ENCODE peak calls at places on chromosomes 2 and 18, in four cellular contexts. One of them, this sample, is unnamed.

GRCh38 chr18:31680836-31681568 is 3.4 kb downstream of the B4GALT6 start:
- DNase-seq in K562: peak
- DNase-seq in SK-N-SH: no peak
- DNase-seq in stomach: no peak
- DNase-seq in this sample: no peak

GRCh38 chr2:232324778-232325177 is 53.8 kb upstream of the ALPP start:
- DNase-seq in K562: no peak
- DNase-seq in SK-N-SH: no peak
- DNase-seq in stomach: no peak
- DNase-seq in this sample: no peak

GRCh38 chr2:40348665-40349064 is 103.2 kb downstream of the SLC8A1 start:
- DNase-seq in K562: no peak
- DNase-seq in SK-N-SH: no peak
- DNase-seq in stomach: no peak
- DNase-seq in this sample: no peak

GRCh38 chr2:101175991-101176390 is 24.8 kb upstream of the TBC1D8 start:
- DNase-seq in K562: no peak
- DNase-seq in SK-N-SH: no peak
- DNase-seq in stomach: no peak
- DNase-seq in this sample: no peak

GRCh38 chr2:234843411-234843810 is 108.4 kb upstream of the SH3BP4 start:
- DNase-seq in K562: no peak
- DNase-seq in SK-N-SH: no peak
- DNase-seq in stomach: no peak
- DNase-seq in this sample: no peak

GRCh38 chr2:46471-47345 is at the start of gene FAM110C:
- DNase-seq in K562: no peak
- DNase-seq in SK-N-SH: peak
- DNase-seq in stomach: peak
- DNase-seq in this sample: no peak

GRCh38 chr18:60568211-60568610 is 195.6 kb upstream of the MC4R start:
- DNase-seq in K562: no peak
- DNase-seq in SK-N-SH: no peak
- DNase-seq in stomach: no peak
- DNase-seq in this sample: no peak

GRCh38 chr2:38610851-38611801 is 8.4 kb upstream of the HNRNPLL start:
- DNase-seq in K562: no peak
- DNase-seq in SK-N-SH: no peak
- DNase-seq in stomach: no peak
- DNase-seq in this sample: no peak

GRCh38 chr2:165793161-165793778 is 777 bp downstream of the GALNT3 start:
- DNase-seq in K562: no peak
- DNase-seq in SK-N-SH: no peak
- DNase-seq in stomach: peak
- DNase-seq in this sample: no peak

GRCh38 chr18:58601468-58602266 is 27.2 kb downstream of the ALPK2 start:
- DNase-seq in K562: no peak
- DNase-seq in SK-N-SH: no peak
- DNase-seq in stomach: no peak
- DNase-seq in this sample: no peak

GRCh38 chr2:240999001-240999791 is 778 bp downstream of the SNED1 start:
- DNase-seq in K562: no peak
- DNase-seq in SK-N-SH: peak
- DNase-seq in stomach: peak
- DNase-seq in this sample: no peak

GRCh38 chr2:27303093-27304025 is 4.9 kb downstream of the UCN start:
- DNase-seq in K562: peak
- DNase-seq in SK-N-SH: peak
- DNase-seq in stomach: peak
- DNase-seq in this sample: peak

GRCh38 chr2:30768708-30769580 is 38.3 kb downstream of the CAPN13 start:
- DNase-seq in K562: no peak
- DNase-seq in SK-N-SH: no peak
- DNase-seq in stomach: peak
- DNase-seq in this sample: no peak

GRCh38 chr2:219111375-219112069 is 49.1 kb downstream of the NHEJ1 start:
- DNase-seq in K562: no peak
- DNase-seq in SK-N-SH: no peak
- DNase-seq in stomach: peak
- DNase-seq in this sample: no peak

GRCh38 chr18:39302481-39302880 is 1736.9 kb upstream of the CELF4 start:
- DNase-seq in K562: no peak
- DNase-seq in SK-N-SH: no peak
- DNase-seq in stomach: no peak
- DNase-seq in this sample: no peak

GRCh38 chr2:184504252-184504651 is 94.1 kb upstream of the ZNF804A start:
- DNase-seq in K562: no peak
- DNase-seq in SK-N-SH: no peak
- DNase-seq in stomach: no peak
- DNase-seq in this sample: no peak

GRCh38 chr2:232513389-232513788 is 6.8 kb upstream of the PRSS56 start:
- DNase-seq in K562: no peak
- DNase-seq in SK-N-SH: no peak
- DNase-seq in stomach: no peak
- DNase-seq in this sample: no peak

GRCh38 chr2:164023896-164024295 is 288.1 kb upstream of the FIGN start:
- DNase-seq in K562: no peak
- DNase-seq in SK-N-SH: no peak
- DNase-seq in stomach: no peak
- DNase-seq in this sample: no peak

GRCh38 chr2:212968284-212969081 is 182.9 kb downstream of the IKZF2 start:
- DNase-seq in K562: no peak
- DNase-seq in SK-N-SH: no peak
- DNase-seq in stomach: no peak
- DNase-seq in this sample: no peak

GRCh38 chr18:75612491-75612890 is 185.0 kb upstream of the SMIM21 start:
- DNase-seq in K562: no peak
- DNase-seq in SK-N-SH: no peak
- DNase-seq in stomach: no peak
- DNase-seq in this sample: peak

GRCh38 chr18:77254711-77255110 is 5.1 kb downstream of the GALR1 start:
- DNase-seq in K562: no peak
- DNase-seq in SK-N-SH: no peak
- DNase-seq in stomach: no peak
- DNase-seq in this sample: no peak

GRCh38 chr2:46268986-46269385 is 28.2 kb upstream of the EPAS1 start:
- DNase-seq in K562: no peak
- DNase-seq in SK-N-SH: no peak
- DNase-seq in stomach: no peak
- DNase-seq in this sample: no peak

GRCh38 chr2:10814571-10815331 is 2.2 kb upstream of the PDIA6 start:
- DNase-seq in K562: no peak
- DNase-seq in SK-N-SH: peak
- DNase-seq in stomach: no peak
- DNase-seq in this sample: peak

GRCh38 chr2:72367530-72368225 is 220.0 kb upstream of the CYP26B1 start:
- DNase-seq in K562: no peak
- DNase-seq in SK-N-SH: no peak
- DNase-seq in stomach: peak
- DNase-seq in this sample: no peak
- TF ChIP-seq POLR2AphosphoS5 in K562: no peak
- TF ChIP-seq POLR2AphosphoS5 in SK-N-SH: no peak
- TF ChIP-seq POLR2AphosphoS5 in stomach: peak
- TF ChIP-seq POLR2AphosphoS5 in this sample: no peak

GRCh38 chr18:9648431-9649163 is 34.2 kb upstream of the PPP4R1 start:
- DNase-seq in K562: no peak
- DNase-seq in SK-N-SH: no peak
- DNase-seq in stomach: no peak
- DNase-seq in this sample: no peak
- H3K4me3 ChIP-seq in K562: no peak
- H3K4me3 ChIP-seq in SK-N-SH: no peak
- H3K4me3 ChIP-seq in stomach: no peak
- H3K4me3 ChIP-seq in this sample: no peak

DNA sequence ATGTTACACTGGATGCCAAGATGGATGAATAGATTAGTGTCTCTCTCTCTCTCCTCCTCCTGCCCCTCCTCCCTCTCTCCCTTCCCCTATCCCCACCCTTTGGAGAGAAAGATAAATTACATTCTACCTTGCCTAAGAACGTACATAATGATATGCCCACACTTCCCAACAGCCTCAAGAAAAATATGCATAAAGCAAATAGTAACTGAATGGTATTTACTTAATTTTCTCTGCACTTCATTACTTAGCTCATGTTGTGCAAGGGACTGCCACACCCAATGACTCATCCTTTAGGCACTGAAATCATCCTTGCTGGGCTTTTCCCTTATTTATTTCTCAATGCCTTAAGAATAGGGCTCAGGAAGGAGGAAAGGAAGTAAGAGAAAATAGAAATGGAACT is 137.3 kb upstream of the PID1 start:
- DNase-seq in K562: no peak
- DNase-seq in SK-N-SH: no peak
- DNase-seq in stomach: peak
- DNase-seq in this sample: peak
- TF ChIP-seq POLR2AphosphoS5 in K562: no peak
- TF ChIP-seq POLR2AphosphoS5 in SK-N-SH: no peak
- TF ChIP-seq POLR2AphosphoS5 in stomach: peak
- TF ChIP-seq POLR2AphosphoS5 in this sample: no peak

DNA sequence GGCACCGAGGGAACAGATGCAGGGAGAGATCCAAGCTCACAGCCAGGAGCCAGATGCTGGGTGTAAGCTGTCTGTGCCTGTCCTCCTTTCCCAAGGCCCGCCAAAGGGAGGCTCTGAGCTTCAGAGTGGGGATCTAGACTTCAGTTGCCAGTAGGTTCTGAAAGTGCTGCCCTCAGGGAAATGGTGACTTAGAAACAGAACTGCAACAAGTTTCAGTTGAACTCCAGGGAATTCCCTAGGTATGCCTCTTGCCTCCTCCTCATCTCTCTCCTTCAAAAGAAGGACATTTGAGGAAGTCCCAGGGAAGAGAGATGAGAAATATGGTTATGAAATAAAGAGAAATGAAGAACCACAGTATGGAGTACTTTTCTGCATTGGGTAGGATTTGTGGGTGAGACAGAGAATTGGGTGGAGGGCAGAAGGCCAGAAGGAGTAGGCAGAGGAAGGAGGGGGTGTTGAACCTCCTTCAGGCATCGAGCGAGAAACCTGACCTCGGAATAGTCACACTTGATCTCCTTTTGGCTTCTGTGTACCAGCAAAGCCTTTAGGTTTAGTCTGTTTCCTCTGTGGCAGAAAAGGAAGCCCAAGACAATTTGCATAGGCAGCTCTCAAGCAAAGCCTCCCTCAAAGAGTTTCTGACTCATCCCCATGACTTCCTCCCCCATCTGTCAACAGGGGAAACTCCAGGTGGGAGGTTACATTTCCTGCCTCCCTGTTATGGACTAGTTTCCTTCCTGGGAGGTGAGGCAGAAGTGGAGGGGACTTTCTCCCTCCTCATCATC is 45.7 kb downstream of the QPCT start:
- DNase-seq in K562: peak
- DNase-seq in SK-N-SH: no peak
- DNase-seq in stomach: no peak
- DNase-seq in this sample: no peak
- H3K4me3 ChIP-seq in K562: no peak
- H3K4me3 ChIP-seq in SK-N-SH: no peak
- H3K4me3 ChIP-seq in stomach: no peak
- H3K4me3 ChIP-seq in this sample: no peak

GRCh38 chr2:43960921-43961320 is 34.9 kb downstream of the LRPPRC start:
- DNase-seq in K562: no peak
- DNase-seq in SK-N-SH: no peak
- DNase-seq in stomach: no peak
- DNase-seq in this sample: no peak
- TF ChIP-seq POLR2AphosphoS5 in K562: no peak
- TF ChIP-seq POLR2AphosphoS5 in SK-N-SH: no peak
- TF ChIP-seq POLR2AphosphoS5 in stomach: no peak
- TF ChIP-seq POLR2AphosphoS5 in this sample: no peak

GRCh38 chr2:151634726-151635467 is 99.4 kb downstream of the NEB start:
- DNase-seq in K562: no peak
- DNase-seq in SK-N-SH: no peak
- DNase-seq in stomach: no peak
- DNase-seq in this sample: no peak

GRCh38 chr2:151637284-151637781 is 96.9 kb downstream of the NEB start:
- DNase-seq in K562: no peak
- DNase-seq in SK-N-SH: no peak
- DNase-seq in stomach: no peak
- DNase-seq in this sample: no peak

GRCh38 chr2:151640087-151640486 is 94.2 kb downstream of the NEB start:
- DNase-seq in K562: no peak
- DNase-seq in SK-N-SH: no peak
- DNase-seq in stomach: no peak
- DNase-seq in this sample: no peak

GRCh38 chr2:151632993-151633592 is 101.2 kb downstream of the NEB start:
- DNase-seq in K562: peak
- DNase-seq in SK-N-SH: peak
- DNase-seq in stomach: no peak
- DNase-seq in this sample: no peak

DNA sequence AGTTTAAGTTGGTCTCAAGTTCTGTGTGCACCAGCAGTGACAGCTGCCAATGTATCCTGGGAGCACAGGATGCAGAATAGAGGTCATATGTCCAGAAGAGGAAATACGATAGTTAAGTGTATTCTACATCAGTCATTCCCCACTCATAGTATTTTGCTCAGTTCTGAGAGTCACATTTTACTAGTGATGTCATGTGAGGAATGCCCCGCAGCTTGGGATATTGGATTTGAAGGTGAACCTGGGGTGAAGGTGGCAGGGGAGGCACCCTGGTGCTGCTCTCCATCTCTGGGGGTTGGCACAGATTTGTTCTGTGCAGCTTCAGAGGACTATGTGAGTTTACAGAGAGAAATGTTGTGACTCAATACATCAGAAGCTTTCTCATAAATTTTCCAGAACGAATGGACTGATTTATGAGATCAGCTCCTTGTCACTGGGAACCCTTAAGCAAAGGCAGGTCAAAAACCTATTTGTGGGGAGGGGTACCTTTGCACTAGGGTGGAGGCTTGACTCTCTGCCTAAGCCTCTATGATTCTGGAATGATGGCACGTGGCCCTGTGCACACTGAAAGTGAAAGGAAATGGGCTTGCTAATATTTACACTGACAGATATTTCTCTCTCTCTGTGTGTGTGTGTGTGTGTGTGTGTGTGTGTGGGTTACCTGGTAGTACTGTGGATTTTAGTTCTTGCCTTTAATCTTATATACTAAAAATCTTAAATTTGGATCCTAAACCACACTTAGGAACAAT is 95.9 kb downstream of the NEB start:
- DNase-seq in K562: no peak
- DNase-seq in SK-N-SH: no peak
- DNase-seq in stomach: no peak
- DNase-seq in this sample: no peak
- H3K4me3 ChIP-seq in K562: no peak
- H3K4me3 ChIP-seq in SK-N-SH: no peak
- H3K4me3 ChIP-seq in stomach: no peak
- H3K4me3 ChIP-seq in this sample: peak

DNA sequence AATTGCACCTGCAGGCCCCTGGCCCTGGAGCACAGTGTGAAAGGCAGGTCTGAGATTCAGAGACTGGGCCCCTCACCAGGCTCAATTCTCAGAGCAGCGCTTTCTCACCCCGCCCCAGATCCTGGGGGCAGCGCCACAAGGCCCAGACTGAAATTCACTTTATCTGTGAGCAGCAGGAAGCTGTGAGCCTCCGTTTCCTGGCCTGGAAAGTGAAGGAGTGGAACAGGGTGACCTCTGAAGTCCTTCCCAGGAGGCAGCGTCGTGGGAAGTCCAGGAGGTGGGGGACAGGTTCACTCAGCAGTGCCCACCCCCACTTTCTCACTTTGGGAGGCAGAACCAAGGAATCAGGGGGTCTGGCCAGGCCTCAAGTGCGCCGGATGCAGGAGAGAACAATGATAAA is 235.4 kb downstream of the NDUFA10 start:
- DNase-seq in K562: no peak
- DNase-seq in SK-N-SH: no peak
- DNase-seq in stomach: no peak
- DNase-seq in this sample: no peak
- TF ChIP-seq POLR2AphosphoS5 in K562: no peak
- TF ChIP-seq POLR2AphosphoS5 in SK-N-SH: no peak
- TF ChIP-seq POLR2AphosphoS5 in stomach: no peak
- TF ChIP-seq POLR2AphosphoS5 in this sample: no peak